ENCODE peak calls at places on chromosome X, in five cellular contexts. D is IMR-90, S is mesendoderm, G is mesenchymal stem cell, V is H1. N is an unnamed sample.
A peak's percentile ranks its signal among the peaks of the same experiment; 100 is the strongest.

GRCh38 chrX:31057691-31058090 is 14.2 kb downstream of the FTHL17 start:
- DNase-seq in S (no peak), G (no peak), D (no peak), V (no peak), N (no peak)

GRCh38 chrX:49947778-49948177 is 25.4 kb downstream of the CLCN5 start:
- DNase-seq in D (no peak), G (no peak), V (no peak), S (no peak), N (no peak)

GRCh38 chrX:110310896-110311295 is 7.0 kb downstream of the AMMECR1 start:
- DNase-seq in G (peak; percentile 54), V (no peak), D (no peak), S (no peak), N (no peak)

GRCh38 chrX:104253567-104254441 is 929 bp downstream of the ESX1 start:
- DNase-seq in G (peak; percentile 2), V (peak; percentile 60), S (peak; percentile 50), D (no peak), N (peak; percentile 21)

GRCh38 chrX:102950908-102951866 is 14.1 kb downstream of the RAB40AL start:
- DNase-seq in G (peak; percentile 60), V (peak; percentile 83), D (peak; percentile 27), S (peak; percentile 73), N (no peak)

GRCh38 chrX:19599253-19599652 is 83.9 kb upstream of the MAP3K15 start:
- DNase-seq in V (no peak), S (no peak), D (no peak), G (no peak), N (no peak)

GRCh38 chrX:130264573-130264972 is 4.1 kb downstream of the ZNF280C start:
- DNase-seq in D (peak; percentile 26), S (no peak), V (no peak), G (no peak), N (no peak)

GRCh38 chrX:135114392-135114791 is 5.9 kb downstream of the ETDB start:
- DNase-seq in G (no peak), V (no peak), S (no peak), D (no peak), N (no peak)

GRCh38 chrX:150587585-150588503 is 19.4 kb downstream of the MTM1 start:
- DNase-seq in D (no peak), S (no peak), G (no peak), V (no peak), N (no peak)

GRCh38 chrX:47212381-47213293 is 5.8 kb upstream of the CDK16 start:
- DNase-seq in V (no peak), G (no peak), D (no peak), S (no peak), N (no peak)

GRCh38 chrX:101079223-101079622 is 544 bp downstream of the TMEM35A start:
- DNase-seq in D (peak; percentile 32), G (peak; percentile 13), S (no peak), V (peak; percentile 43), N (no peak)

GRCh38 chrX:101081257-101081656 is 2.6 kb downstream of the TMEM35A start:
- DNase-seq in S (no peak), G (no peak), V (no peak), D (no peak), N (no peak)

GRCh38 chrX:101079736-101080135 is 1.1 kb downstream of the TMEM35A start:
- DNase-seq in S (no peak), D (no peak), G (no peak), V (no peak), N (no peak)

GRCh38 chrX:101080326-101080725 is 1.6 kb downstream of the TMEM35A start:
- DNase-seq in D (no peak), G (no peak), V (no peak), S (no peak), N (no peak)

DNA sequence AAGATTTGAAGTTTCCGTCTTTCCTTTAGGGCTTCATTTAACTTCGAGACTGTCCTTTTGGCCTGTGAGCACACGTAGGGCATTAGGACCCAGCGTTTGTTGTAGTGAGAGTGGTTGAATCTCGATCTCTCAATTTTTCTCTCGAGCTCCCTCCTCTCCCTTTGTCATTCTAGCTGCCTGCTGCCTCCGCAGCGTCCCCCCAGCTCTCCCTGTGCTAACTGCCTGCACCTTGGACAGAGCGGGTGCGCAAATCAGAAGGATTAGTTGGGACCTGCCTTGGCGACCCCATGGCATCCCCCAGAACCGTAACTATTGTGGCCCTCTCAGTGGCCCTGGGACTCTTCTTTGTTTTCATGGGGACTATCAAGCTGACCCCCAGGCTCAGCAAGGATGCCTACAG is at the start of gene TMEM35A:
- DNase-seq in V (peak; percentile 49), S (peak; percentile 49), G (peak; percentile 49), D (peak; percentile 51), N (no peak)
- H2BK5ac ChIP-seq in V (no peak within 1 kb of the TSS), S (no peak within 1 kb of the TSS), G (no peak within 1 kb of the TSS), D (no peak within 1 kb of the TSS), N (no peak within 1 kb of the TSS)

GRCh38 chrX:153903238-153903980 is 1.1 kb upstream of the AVPR2 start:
- DNase-seq in D (no peak), V (no peak), S (no peak), G (no peak), N (no peak)
- H2BK5ac ChIP-seq in D (no peak overlapping the region), V (peak overlapping the region; percentile 44), S (no peak overlapping the region), G (no peak overlapping the region), N (no peak overlapping the region)

GRCh38 chrX:41085105-41085882 is at the start of gene USP9X:
- DNase-seq in V (peak; percentile 72), G (peak; percentile 88), S (peak; percentile 90), D (peak; percentile 89), N (peak; percentile 62)
- H2BK5ac ChIP-seq in V (peak within 1 kb of the TSS; percentile 99), G (peak within 1 kb of the TSS; percentile 99), S (peak within 1 kb of the TSS; percentile 95), D (peak within 1 kb of the TSS; percentile 97), N (peak within 1 kb of the TSS; percentile 100)

GRCh38 chrX:21856504-21856903 is 717 bp downstream of the YY2 start:
- DNase-seq in D (no peak), G (no peak), V (no peak), S (no peak), N (no peak)
- H2BK5ac ChIP-seq in D (no peak overlapping the region), G (no peak overlapping the region), V (no peak overlapping the region), S (no peak overlapping the region), N (no peak overlapping the region)

GRCh38 chrX:126655061-126655460 is 102.4 kb upstream of the DCAF12L1 start:
- DNase-seq in D (no peak), V (no peak), G (no peak), S (no peak), N (no peak)
- H2BK5ac ChIP-seq in D (no peak overlapping the region), V (no peak overlapping the region), G (no peak overlapping the region), S (no peak overlapping the region), N (no peak overlapping the region)

GRCh38 chrX:675896-676295 is 45.3 kb downstream of the SHOX start:
- DNase-seq in V (peak; percentile 53), S (peak; percentile 26), G (no peak), D (no peak), N (no peak)

GRCh38 chrX:680062-680461 is 49.5 kb downstream of the SHOX start:
- DNase-seq in S (no peak), G (no peak), V (no peak), D (no peak), N (no peak)

GRCh38 chrX:681989-682388 is 51.4 kb downstream of the SHOX start:
- DNase-seq in S (no peak), D (no peak), G (no peak), V (no peak), N (no peak)

GRCh38 chrX:677376-677775 is 46.8 kb downstream of the SHOX start:
- DNase-seq in V (no peak), S (no peak), G (no peak), D (no peak), N (no peak)

DNA sequence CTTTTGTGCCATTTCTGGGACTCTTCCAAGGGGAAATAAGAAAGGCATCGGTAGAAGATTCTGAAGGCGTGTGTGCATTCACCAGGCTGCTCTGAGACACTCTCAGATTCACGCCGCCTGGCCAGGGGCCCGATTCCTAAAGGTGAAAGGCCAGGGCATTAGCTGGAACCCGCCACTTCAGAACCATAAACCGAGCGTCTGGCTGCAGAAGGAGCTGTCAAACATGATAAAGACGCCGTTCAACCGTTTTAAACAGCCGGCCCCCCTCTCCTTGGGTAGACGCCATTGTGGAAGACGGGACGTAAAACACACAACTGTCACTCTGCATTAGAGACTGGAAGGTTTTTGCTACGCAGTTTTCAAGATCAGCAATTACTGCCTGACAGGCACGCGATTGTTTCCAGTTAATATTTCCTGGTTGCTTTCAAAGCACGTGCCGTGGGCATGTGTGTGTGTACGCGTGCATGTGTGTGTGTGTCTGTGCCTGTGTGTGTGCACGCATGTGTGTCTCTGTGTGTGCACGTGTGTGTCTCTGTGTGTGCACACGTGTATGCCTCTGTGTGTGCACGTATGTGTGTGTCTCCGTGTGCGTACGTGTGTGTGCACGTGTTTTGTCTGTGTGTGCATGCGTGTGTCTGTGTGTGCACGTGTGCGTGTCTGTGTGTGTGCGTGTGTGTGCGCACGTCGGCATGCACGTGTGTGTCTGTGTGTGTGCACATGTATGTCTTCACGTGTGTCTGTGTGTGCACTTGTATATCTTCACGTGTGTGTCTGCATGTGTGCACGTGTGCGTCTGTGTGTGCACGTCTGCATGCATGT is 48.8 kb downstream of the SHOX start:
- DNase-seq in V (no peak), S (no peak), G (no peak), D (no peak), N (no peak)
- H2BK5ac ChIP-seq in V (peak overlapping the region; percentile 54), S (no peak overlapping the region), G (no peak overlapping the region), D (no peak overlapping the region), N (no peak overlapping the region)